ENCODE peak calls at places on chromosomes 16 and 17, in ten cellular contexts. U is RCC 7860; K is AG09319; H is T-cell; E is HT1080; Q is amygdala; V is stimulated activated CD8-positive, alpha-beta memory T cell treated with anti-CD3 and anti-CD28 coated beads, Interleukin-4, amount 100 ng/mL, for 1 hour; C is activated naive CD8-positive, alpha-beta T cell treated with anti-CD3 and anti-CD28 coated beads, Interleukin-2, amount 50 U/mL, for 16 hours; Y is T-helper 1 cell; W is endothelial cell. P is an unnamed sample.

GRCh38 chr17:78484300-78485159 is 92.7 kb downstream of the DNAH17 start:
- DNase-seq in U (no peak), K (no peak), H (peak; percentile 34), E (no peak), Q (no peak), V (peak; percentile 31), C (peak; percentile 38), Y (peak; percentile 62), W (peak; percentile 61), P (peak; percentile 67)

GRCh38 chr17:2195729-2196128 is 107.9 kb downstream of the SMG6 start:
- DNase-seq in U (peak; percentile 39), K (no peak), H (no peak), E (peak; percentile 26), Q (no peak), V (no peak), C (peak; percentile 39), Y (peak; percentile 11), W (no peak), P (no peak)

GRCh38 chr16:65658339-65659275 is 536.7 kb upstream of the CDH11 start:
- DNase-seq in U (peak; percentile 55), K (peak; percentile 60), H (no peak), E (peak; percentile 94), Q (no peak), V (no peak), C (no peak), Y (no peak), W (peak; percentile 9), P (peak; percentile 38)

GRCh38 chr16:57341062-57341440 is 17.5 kb upstream of the CCL22 start:
- DNase-seq in U (no peak), K (no peak), H (no peak), E (no peak), Q (no peak), V (no peak), C (no peak), Y (no peak), W (no peak), P (no peak)

GRCh38 chr17:45371414-45372324 is 54.8 kb upstream of the MAP3K14 start:
- DNase-seq in U (peak; percentile 95), K (peak; percentile 85), H (no peak), E (peak; percentile 98), Q (peak; percentile 9), V (no peak), C (no peak), Y (no peak), W (peak; percentile 90), P (peak; percentile 96)

GRCh38 chr17:34756670-34757021 is 177.3 kb downstream of the TMEM132E start:
- DNase-seq in U (peak; percentile 14), K (no peak), H (no peak), E (peak; percentile 48), Q (no peak), V (no peak), C (no peak), Y (no peak), W (no peak), P (no peak)

GRCh38 chr17:31413871-31414589 is 22.6 kb downstream of the RAB11FIP4 start:
- DNase-seq in U (peak; percentile 45), K (no peak), H (no peak), E (peak; percentile 72), Q (peak; percentile 30), V (no peak), C (no peak), Y (no peak), W (no peak), P (no peak)

GRCh38 chr17:50684612-50685333 is 22.9 kb downstream of the ANKRD40 start:
- DNase-seq in U (no peak), K (no peak), H (no peak), E (no peak), Q (no peak), V (no peak), C (no peak), Y (no peak), W (no peak), P (no peak)

GRCh38 chr17:12734852-12735430 is 54.4 kb upstream of the ARHGAP44 start:
- DNase-seq in U (no peak), K (no peak), H (no peak), E (no peak), Q (no peak), V (no peak), C (no peak), Y (no peak), W (no peak), P (no peak)

GRCh38 chr17:65057520-65058075 is 1.1 kb upstream of the GNA13 start:
- DNase-seq in U (peak; percentile 97), K (no peak), H (no peak), E (no peak), Q (no peak), V (no peak), C (no peak), Y (no peak), W (no peak), P (no peak)

GRCh38 chr17:28716740-28717577 is 709 bp downstream of the RAB34 start:
- DNase-seq in U (peak; percentile 5), K (no peak), H (no peak), E (no peak), Q (no peak), V (no peak), C (no peak), Y (no peak), W (peak; percentile 44), P (no peak)

GRCh38 chr17:77457572-77458201 is 316.9 kb downstream of the SEC14L1 start:
- DNase-seq in U (no peak), K (no peak), H (no peak), E (no peak), Q (no peak), V (no peak), C (no peak), Y (no peak), W (no peak), P (no peak)